ENCODE peak calls at places on chromosomes 2 and 18, in ten cellular contexts. Q, B, F, J, K, Z, V, H, Y and A are unnamed samples.

GRCh38 chr2:141555876-141556470 is 574.8 kb downstream of the LRP1B start:
- DNase-seq in Q (peak; percentile 6), B (no peak), F (no peak), J (no peak), K (no peak), Z (no peak), V (no peak), H (no peak), Y (no peak), A (no peak)

GRCh38 chr2:150472122-150472899 is 15.2 kb downstream of the RND3 start:
- DNase-seq in Q (peak; percentile 23), B (peak; percentile 80), F (no peak), J (peak; percentile 47), K (peak; percentile 94), Z (peak; percentile 35), V (no peak), H (no peak), Y (peak; percentile 87), A (peak; percentile 69)

GRCh38 chr2:205885492-205886099 is 200.4 kb downstream of the INO80D start:
- DNase-seq in Q (peak; percentile 80), B (peak; percentile 86), F (peak; percentile 80), J (peak; percentile 87), K (peak; percentile 44), Z (peak; percentile 74), V (peak; percentile 93), H (peak; percentile 73), Y (peak; percentile 72), A (peak; percentile 86)

GRCh38 chr2:40016151-40016885 is 237.3 kb upstream of the THUMPD2 start:
- DNase-seq in Q (no peak), B (no peak), F (no peak), J (no peak), K (no peak), Z (no peak), V (no peak), H (no peak), Y (peak; percentile 81), A (no peak)

GRCh38 chr2:132760971-132761370 is 91.0 kb upstream of the LYPD1 start:
- DNase-seq in Q (no peak), B (no peak), F (no peak), J (no peak), K (no peak), Z (no peak), V (no peak), H (no peak), Y (no peak), A (peak; percentile 64)

GRCh38 chr2:170434900-170435640 is 257.1 kb downstream of the MYO3B start:
- DNase-seq in Q (no peak), B (no peak), F (peak; percentile 22), J (no peak), K (no peak), Z (peak; percentile 52), V (no peak), H (peak; percentile 26), Y (no peak), A (no peak)

GRCh38 chr2:104068665-104069064 is 785.2 kb upstream of the POU3F3 start:
- DNase-seq in Q (no peak), B (no peak), F (no peak), J (no peak), K (no peak), Z (no peak), V (no peak), H (no peak), Y (no peak), A (no peak)

GRCh38 chr2:37379881-37380296 is 35.5 kb downstream of the QPCT start:
- DNase-seq in Q (no peak), B (no peak), F (no peak), J (no peak), K (no peak), Z (no peak), V (no peak), H (no peak), Y (no peak), A (no peak)

GRCh38 chr2:14776216-14776615 is 143.7 kb downstream of the LRATD1 start:
- DNase-seq in Q (no peak), B (no peak), F (no peak), J (no peak), K (no peak), Z (no peak), V (no peak), H (no peak), Y (no peak), A (no peak)

GRCh38 chr2:160075171-160075570 is 12.8 kb upstream of the PLA2R1 start:
- DNase-seq in Q (no peak), B (peak; percentile 35), F (no peak), J (no peak), K (peak; percentile 93), Z (no peak), V (no peak), H (no peak), Y (peak; percentile 33), A (no peak)

GRCh38 chr2:168515502-168515901 is 59.4 kb downstream of the CERS6 start:
- DNase-seq in Q (no peak), B (no peak), F (no peak), J (no peak), K (peak; percentile 92), Z (no peak), V (no peak), H (no peak), Y (peak; percentile 76), A (no peak)

GRCh38 chr2:128027278-128027800 is 520 bp downstream of the SAP130 start:
- DNase-seq in Q (peak; percentile 100), B (peak; percentile 100), F (peak; percentile 99), J (peak; percentile 100), K (peak; percentile 95), Z (peak; percentile 99), V (peak; percentile 99), H (peak; percentile 99), Y (peak; percentile 98), A (peak; percentile 100)

GRCh38 chr2:102488063-102488462 is 15.0 kb downstream of the SLC9A4 start:
- DNase-seq in Q (peak; percentile 15), B (no peak), F (no peak), J (no peak), K (peak; percentile 89), Z (no peak), V (no peak), H (no peak), Y (peak; percentile 51), A (peak; percentile 57)

GRCh38 chr2:186590538-186591441 is 934 bp downstream of the ITGAV start:
- DNase-seq in Q (peak; percentile 71), B (no peak), F (peak; percentile 24), J (no peak), K (peak; percentile 75), Z (peak; percentile 44), V (no peak), H (peak; percentile 38), Y (peak; percentile 45), A (peak; percentile 37)

GRCh38 chr2:105525201-105525600 is 126.3 kb upstream of the FHL2 start:
- DNase-seq in Q (no peak), B (no peak), F (no peak), J (no peak), K (no peak), Z (no peak), V (no peak), H (no peak), Y (no peak), A (no peak)

GRCh38 chr2:112728384-112729175 is 7.8 kb downstream of the NT5DC4 start:
- DNase-seq in Q (no peak), B (no peak), F (no peak), J (no peak), K (no peak), Z (no peak), V (no peak), H (no peak), Y (no peak), A (no peak)

GRCh38 chr2:31523871-31524492 is 56.8 kb downstream of the SRD5A2 start:
- DNase-seq in Q (peak; percentile 60), B (no peak), F (peak; percentile 21), J (no peak), K (peak; percentile 15), Z (peak; percentile 57), V (peak; percentile 69), H (peak; percentile 33), Y (peak; percentile 52), A (peak; percentile 65)

DNA sequence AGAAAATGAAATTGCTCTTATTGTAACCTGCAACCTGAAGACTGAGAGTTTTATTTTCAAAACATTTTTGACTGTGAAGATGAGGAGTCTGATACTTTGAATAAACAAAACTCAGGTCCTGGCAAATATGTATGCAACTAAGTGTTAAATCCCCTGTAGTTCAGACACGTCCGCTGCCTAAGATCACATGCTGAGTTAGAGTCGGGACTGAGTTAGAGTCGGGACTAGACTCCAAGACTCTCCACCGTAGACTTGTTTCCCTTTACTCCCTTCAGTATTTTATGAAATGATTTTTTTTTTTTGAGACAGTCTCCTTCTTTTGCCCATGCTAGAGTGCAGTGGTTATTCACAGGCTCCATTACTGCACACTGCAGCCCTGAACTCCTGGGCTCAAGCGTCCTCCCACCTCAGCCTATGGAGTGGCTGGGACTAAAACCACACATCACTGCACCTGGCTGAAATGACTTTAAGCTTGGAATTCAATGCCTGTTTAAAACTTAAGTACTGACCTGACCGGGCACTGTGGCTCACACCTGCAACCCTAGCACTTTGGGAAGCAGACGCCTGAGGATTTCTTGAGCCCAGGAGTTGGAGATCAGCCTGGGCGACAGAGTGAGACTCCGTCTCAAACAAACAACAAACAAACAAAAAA is 28.0 kb upstream of the PMAIP1 start:
- DNase-seq in Q (no peak), B (no peak), F (no peak), J (no peak), K (no peak), Z (no peak), V (no peak), H (no peak), Y (no peak), A (no peak)
- TF ChIP-seq CTCF in Q (no peak), B (no peak), F (no peak), J (no peak), K (no peak), Z (no peak), V (no peak), H (no peak), Y (no peak), A (no peak)

GRCh38 chr2:10239561-10239967 is 63.1 kb upstream of the HPCAL1 start:
- DNase-seq in Q (peak; percentile 35), B (no peak), F (no peak), J (no peak), K (no peak), Z (peak; percentile 11), V (no peak), H (no peak), Y (no peak), A (peak; percentile 38)
- TF ChIP-seq CTCF in Q (peak; percentile 29), B (no peak), F (no peak), J (no peak), K (no peak), Z (peak; percentile 19), V (no peak), H (no peak), Y (peak; percentile 5), A (peak; percentile 15)

GRCh38 chr2:10798783-10799182 is 13.8 kb downstream of the PDIA6 start:
- DNase-seq in Q (peak; percentile 42), B (no peak), F (no peak), J (no peak), K (no peak), Z (no peak), V (no peak), H (no peak), Y (no peak), A (peak; percentile 56)
- TF ChIP-seq CTCF in Q (peak; percentile 27), B (no peak), F (peak; percentile 19), J (no peak), K (no peak), Z (no peak), V (no peak), H (no peak), Y (peak; percentile 8), A (peak; percentile 19)

DNA sequence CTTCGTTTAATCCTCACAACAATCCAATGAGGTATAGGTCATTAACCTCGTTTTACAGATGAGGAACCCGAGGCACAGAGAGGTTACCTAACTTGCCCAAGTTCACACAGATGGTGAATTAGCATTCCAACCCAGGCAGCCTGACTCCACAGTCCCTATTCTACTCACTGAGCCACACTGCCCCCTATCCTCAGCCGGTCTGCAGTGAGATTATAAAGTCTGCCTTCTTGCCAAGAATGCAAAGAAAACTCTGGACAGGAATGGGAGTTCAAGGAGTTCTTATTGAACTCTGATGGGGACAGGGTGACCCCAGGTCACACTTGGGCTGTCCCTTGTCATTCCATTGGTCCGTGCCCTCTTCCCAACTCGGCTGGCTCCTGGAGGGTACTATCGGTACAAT is 118.1 kb upstream of the MSH6 start:
- DNase-seq in Q (peak; percentile 39), B (no peak), F (no peak), J (no peak), K (no peak), Z (peak; percentile 35), V (no peak), H (no peak), Y (no peak), A (no peak)
- TF ChIP-seq CTCF in Q (peak; percentile 27), B (no peak), F (peak; percentile 4), J (no peak), K (no peak), Z (peak; percentile 18), V (no peak), H (peak; percentile 30), Y (no peak), A (no peak)